ENCODE peak calls at places on chromosome 10, in four cellular contexts. P, D, C and A are unnamed samples.
A peak's percentile ranks its signal among the peaks of the same experiment; 100 is the strongest.

GRCh38 chr10:77566228-77566627 is 71.4 kb downstream of the KCNMA1 start:
- DNase-seq in P (no peak), D (no peak), C (peak; percentile 42), A (no peak)

GRCh38 chr10:122461367-122461728 is at the start of gene HTRA1:
- DNase-seq in P (no peak), D (no peak), C (peak; percentile 61), A (no peak)

GRCh38 chr10:22805304-22805703 is 90.9 kb upstream of the PIP4K2A start:
- DNase-seq in P (no peak), D (peak; percentile 63), C (peak; percentile 58), A (no peak)

GRCh38 chr10:58873161-58873560 is 303.3 kb upstream of the PHYHIPL start:
- DNase-seq in P (no peak), D (no peak), C (no peak), A (no peak)

GRCh38 chr10:6642881-6643280 is 62.8 kb upstream of the PRKCQ start:
- DNase-seq in P (no peak), D (no peak), C (no peak), A (no peak)

GRCh38 chr10:68099736-68100135 is 9.6 kb upstream of the MYPN start:
- DNase-seq in P (no peak), D (peak; percentile 86), C (peak; percentile 89), A (no peak)

GRCh38 chr10:27369832-27370231 is 129.2 kb upstream of the ACBD5 start:
- DNase-seq in P (no peak), D (no peak), C (no peak), A (no peak)

GRCh38 chr10:93181249-93181928 is 107.7 kb downstream of the CYP26A1 start:
- DNase-seq in P (no peak), D (no peak), C (no peak), A (no peak)

GRCh38 chr10:3668276-3668960 is 116.6 kb downstream of the KLF6 start:
- DNase-seq in P (peak; percentile 51), D (peak; percentile 90), C (peak; percentile 84), A (no peak)

GRCh38 chr10:32346551-32347362 is at the start of gene EPC1:
- DNase-seq in P (peak; percentile 90), D (peak; percentile 78), C (peak; percentile 86), A (peak; percentile 93)

GRCh38 chr10:32054087-32054486 is 2.1 kb downstream of the KIF5B start:
- DNase-seq in P (no peak), D (peak; percentile 72), C (peak; percentile 87), A (no peak)

GRCh38 chr10:71531485-71532446 is 135.0 kb downstream of the CDH23 start:
- DNase-seq in P (peak; percentile 11), D (no peak), C (no peak), A (no peak)

GRCh38 chr10:8591619-8592018 is 537.1 kb downstream of the GATA3 start:
- DNase-seq in P (peak; percentile 25), D (no peak), C (no peak), A (no peak)

GRCh38 chr10:14603539-14604102 is 171.1 kb downstream of the FAM107B start:
- DNase-seq in P (no peak), D (no peak), C (no peak), A (no peak)

GRCh38 chr10:62437696-62438095 is 63.5 kb downstream of the ZNF365 start:
- DNase-seq in P (peak; percentile 14), D (peak; percentile 89), C (peak; percentile 82), A (no peak)

GRCh38 chr10:59536151-59536550 is 173.5 kb downstream of the SLC16A9 start:
- DNase-seq in P (no peak), D (peak; percentile 86), C (peak; percentile 92), A (no peak)

GRCh38 chr10:6053816-6054581 is 8.2 kb downstream of the IL2RA start:
- DNase-seq in P (no peak), D (no peak), C (no peak), A (no peak)

DNA sequence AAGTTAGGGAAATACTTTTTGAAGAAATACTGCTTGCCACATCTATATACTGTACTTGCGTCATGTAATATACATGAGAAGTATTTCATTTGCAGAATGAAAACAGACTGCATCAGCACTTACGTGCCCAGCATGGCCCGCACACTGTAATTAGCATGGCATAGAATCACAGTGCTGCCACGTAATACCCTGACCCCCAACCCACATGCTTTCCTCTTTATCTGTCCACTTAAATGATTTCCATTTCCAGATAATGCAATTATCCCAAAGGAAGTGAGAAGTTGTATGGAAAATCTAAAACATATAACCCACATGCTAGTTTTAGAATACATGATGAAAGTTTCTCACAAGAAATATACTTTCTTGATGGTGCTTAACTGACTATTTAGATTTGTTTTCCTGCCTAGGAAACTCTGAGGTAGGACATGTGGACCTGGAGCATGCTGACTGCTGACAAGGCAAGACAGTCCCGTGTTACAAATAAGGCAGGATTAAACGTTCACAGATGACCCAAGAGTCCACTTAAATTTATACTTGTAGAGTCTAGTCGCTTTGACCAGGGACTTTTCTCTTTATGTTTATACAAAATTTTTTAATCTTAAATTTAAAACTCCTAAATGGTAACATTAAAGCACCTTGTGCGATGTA is 12.6 kb downstream of the USP6NL start:
- DNase-seq in P (no peak), D (no peak), C (no peak), A (no peak)
- H3K4me3 ChIP-seq in P (no peak overlapping the region), D (no peak overlapping the region), C (no peak overlapping the region), A (peak overlapping the region; percentile 38)

GRCh38 chr10:118625504-118625903 is 30.1 kb upstream of the PRLHR start:
- DNase-seq in P (no peak), D (no peak), C (no peak), A (no peak)

GRCh38 chr10:118624747-118625146 is 29.3 kb upstream of the PRLHR start:
- DNase-seq in P (no peak), D (no peak), C (no peak), A (no peak)

GRCh38 chr10:118628397-118628796 is 32.9 kb upstream of the PRLHR start:
- DNase-seq in P (no peak), D (no peak), C (no peak), A (no peak)

GRCh38 chr10:118629211-118629610 is 33.8 kb upstream of the PRLHR start:
- DNase-seq in P (no peak), D (no peak), C (no peak), A (no peak)

DNA sequence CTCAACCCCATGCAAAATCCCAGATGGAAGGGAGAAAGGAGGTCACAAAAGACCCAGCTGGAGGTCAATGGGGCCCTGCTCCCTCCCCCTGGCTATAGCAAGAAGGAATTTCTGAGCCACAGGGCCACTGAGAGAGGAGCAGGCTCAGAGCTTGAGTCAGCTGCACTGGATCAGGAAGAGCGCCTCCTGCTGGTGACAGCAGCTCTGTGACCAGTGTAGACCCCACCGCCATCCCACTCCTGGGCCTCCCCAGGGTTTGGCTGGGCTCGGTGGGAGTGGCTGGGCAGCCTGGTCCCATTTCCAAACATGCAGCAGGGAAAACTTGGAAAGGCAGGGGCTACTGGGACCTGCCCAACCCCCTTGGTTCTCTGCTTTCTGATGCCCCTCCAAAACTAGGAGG is 31.5 kb upstream of the PRLHR start:
- DNase-seq in P (no peak), D (no peak), C (no peak), A (no peak)
- TF ChIP-seq CTCF in P (peak; percentile 50), D (no peak), C (no peak), A (peak; percentile 67)

GRCh38 chr10:110268442-110268841 is 36.3 kb downstream of the SMNDC1 start:
- DNase-seq in P (no peak), D (no peak), C (no peak), A (no peak)

GRCh38 chr10:110267246-110267645 is 37.5 kb downstream of the SMNDC1 start:
- DNase-seq in P (no peak), D (no peak), C (no peak), A (no peak)

GRCh38 chr10:110265573-110266193 is 39.0 kb downstream of the SMNDC1 start:
- DNase-seq in P (no peak), D (no peak), C (no peak), A (no peak)

GRCh38 chr10:110269641-110270318 is 34.9 kb downstream of the SMNDC1 start:
- DNase-seq in P (no peak), D (peak; percentile 18), C (peak; percentile 25), A (no peak)

GRCh38 chr10:110268931-110269640 is 35.6 kb downstream of the SMNDC1 start:
- DNase-seq in P (no peak), D (no peak), C (no peak), A (no peak)
- H3K36me3 ChIP-seq in P (no peaks in the 10 kb centered on the region), D (no peaks in the 10 kb centered on the region), C (no peaks in the 10 kb centered on the region), A (no peaks in the 10 kb centered on the region)

GRCh38 chr10:79097021-79097695 is 28.4 kb downstream of the ZMIZ1 start:
- DNase-seq in P (no peak), D (peak; percentile 44), C (peak; percentile 74), A (no peak)

GRCh38 chr10:79098061-79098460 is 29.3 kb downstream of the ZMIZ1 start:
- DNase-seq in P (no peak), D (no peak), C (no peak), A (no peak)

GRCh38 chr10:79094412-79095175 is 25.8 kb downstream of the ZMIZ1 start:
- DNase-seq in P (no peak), D (no peak), C (no peak), A (no peak)

GRCh38 chr10:79095316-79095715 is 26.6 kb downstream of the ZMIZ1 start:
- DNase-seq in P (no peak), D (no peak), C (no peak), A (no peak)

GRCh38 chr10:79096514-79096913 is 27.7 kb downstream of the ZMIZ1 start:
- DNase-seq in P (no peak), D (no peak), C (no peak), A (no peak)
- H3K4me3 ChIP-seq in P (no peak overlapping the region), D (no peak overlapping the region), C (no peak overlapping the region), A (no peak overlapping the region)

GRCh38 chr10:111076682-111077661 is at the start of gene ADRA2A:
- DNase-seq in P (no peak), D (peak; percentile 28), C (peak; percentile 15), A (peak; percentile 29)
- TF ChIP-seq CTCF in P (no peak), D (no peak), C (no peak), A (no peak)

DNA sequence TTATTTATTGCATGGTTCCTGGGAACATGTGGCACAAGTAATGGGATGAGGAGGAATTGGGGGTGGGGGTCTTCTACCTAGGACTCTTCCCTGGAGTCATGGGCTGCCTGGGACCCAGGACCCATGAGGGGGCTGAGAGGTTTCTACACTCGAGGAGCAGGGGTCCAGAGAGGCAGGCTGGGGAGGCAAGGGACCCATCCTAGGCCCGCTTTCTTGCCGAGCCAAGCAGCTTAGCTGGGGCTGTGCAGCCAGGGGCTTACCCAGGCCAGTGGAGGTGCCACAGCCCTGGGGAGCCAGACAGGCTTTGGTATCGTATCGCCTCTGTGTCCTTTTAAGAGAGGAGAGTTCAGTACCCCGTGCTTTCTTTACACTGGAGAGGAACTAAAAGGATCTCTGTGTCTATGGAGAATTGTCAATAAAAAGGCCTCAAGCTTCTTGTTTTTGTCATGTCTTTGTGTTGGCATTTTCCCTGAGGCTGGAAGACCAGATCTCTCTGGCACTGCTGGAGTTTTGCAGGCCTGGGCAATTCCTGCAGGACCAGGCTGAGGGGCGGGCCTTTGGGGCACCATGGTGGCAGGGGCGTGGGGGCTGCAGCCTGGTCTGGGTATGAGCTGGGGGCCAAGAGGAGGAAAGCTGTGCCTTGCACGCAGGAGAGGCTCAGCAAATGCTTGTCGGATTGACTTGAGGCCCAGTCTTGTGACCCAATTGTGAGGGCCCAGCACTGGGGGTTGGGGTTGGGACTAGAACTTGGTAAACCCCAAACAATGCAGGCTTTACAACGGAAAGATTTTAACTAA is 11.1 kb downstream of the SFRP5 start:
- DNase-seq in P (no peak), D (no peak), C (no peak), A (no peak)
- H3K36me3 ChIP-seq in P (peaks cover 48% of the 10 kb centered on the region), D (no peaks in the 10 kb centered on the region), C (peaks cover 36% of the 10 kb centered on the region), A (peaks cover 44% of the 10 kb centered on the region)